ENCODE peak calls at places on chromosomes 16 and 17, in six cellular contexts. One of them, this sample, is unnamed.

GRCh38 chr16:11510178-11510973 is 76.3 kb downstream of the LITAF start:
- DNase-seq in cardiac muscle cell: no peak
- DNase-seq in RWPE1: no peak
- DNase-seq in caudate nucleus: no peak
- DNase-seq in stomach: no peak
- DNase-seq in sigmoid colon: no peak
- DNase-seq in this sample: no peak

GRCh38 chr16:47019563-47019962 is 46.1 kb upstream of the DNAJA2 start:
- DNase-seq in cardiac muscle cell: peak; percentile 21
- DNase-seq in RWPE1: peak; percentile 24
- DNase-seq in caudate nucleus: no peak
- DNase-seq in stomach: no peak
- DNase-seq in sigmoid colon: no peak
- DNase-seq in this sample: no peak

GRCh38 chr16:73122604-73123386 is 74.9 kb upstream of the ZFHX3 start:
- DNase-seq in cardiac muscle cell: peak; percentile 72
- DNase-seq in RWPE1: no peak
- DNase-seq in caudate nucleus: no peak
- DNase-seq in stomach: no peak
- DNase-seq in sigmoid colon: no peak
- DNase-seq in this sample: no peak

GRCh38 chr16:4496305-4496704 is 20.1 kb downstream of the HMOX2 start:
- DNase-seq in cardiac muscle cell: no peak
- DNase-seq in RWPE1: peak; percentile 26
- DNase-seq in caudate nucleus: no peak
- DNase-seq in stomach: no peak
- DNase-seq in sigmoid colon: no peak
- DNase-seq in this sample: peak; percentile 54

GRCh38 chr17:29645516-29646051 is 22.9 kb upstream of the CORO6 start:
- DNase-seq in cardiac muscle cell: peak; percentile 97
- DNase-seq in RWPE1: no peak
- DNase-seq in caudate nucleus: no peak
- DNase-seq in stomach: peak; percentile 42
- DNase-seq in sigmoid colon: peak; percentile 93
- DNase-seq in this sample: peak; percentile 88

GRCh38 chr17:65723356-65723928 is 162.0 kb upstream of the AXIN2 start:
- DNase-seq in cardiac muscle cell: peak; percentile 20
- DNase-seq in RWPE1: no peak
- DNase-seq in caudate nucleus: no peak
- DNase-seq in stomach: no peak
- DNase-seq in sigmoid colon: no peak
- DNase-seq in this sample: peak; percentile 58

GRCh38 chr17:1237471-1237870 is 32.8 kb upstream of the BHLHA9 start:
- DNase-seq in cardiac muscle cell: no peak
- DNase-seq in RWPE1: no peak
- DNase-seq in caudate nucleus: no peak
- DNase-seq in stomach: no peak
- DNase-seq in sigmoid colon: no peak
- DNase-seq in this sample: no peak

GRCh38 chr16:77469639-77470038 is 34.8 kb upstream of the ADAMTS18 start:
- DNase-seq in cardiac muscle cell: no peak
- DNase-seq in RWPE1: no peak
- DNase-seq in caudate nucleus: no peak
- DNase-seq in stomach: no peak
- DNase-seq in sigmoid colon: no peak
- DNase-seq in this sample: no peak

GRCh38 chr16:52731219-52731875 is 184.4 kb upstream of the TOX3 start:
- DNase-seq in cardiac muscle cell: no peak
- DNase-seq in RWPE1: no peak
- DNase-seq in caudate nucleus: no peak
- DNase-seq in stomach: no peak
- DNase-seq in sigmoid colon: no peak
- DNase-seq in this sample: no peak

GRCh38 chr17:64024781-64025731 is 4.6 kb upstream of the ICAM2 start:
- DNase-seq in cardiac muscle cell: no peak
- DNase-seq in RWPE1: no peak
- DNase-seq in caudate nucleus: no peak
- DNase-seq in stomach: no peak
- DNase-seq in sigmoid colon: peak; percentile 61
- DNase-seq in this sample: no peak

GRCh38 chr17:57553991-57554825 is 190.9 kb downstream of the CCDC182 start:
- DNase-seq in cardiac muscle cell: peak; percentile 78
- DNase-seq in RWPE1: no peak
- DNase-seq in caudate nucleus: no peak
- DNase-seq in stomach: no peak
- DNase-seq in sigmoid colon: no peak
- DNase-seq in this sample: peak; percentile 42

GRCh38 chr16:88971371-88972097 is 5.5 kb downstream of the CBFA2T3 start:
- DNase-seq in cardiac muscle cell: no peak
- DNase-seq in RWPE1: no peak
- DNase-seq in caudate nucleus: no peak
- DNase-seq in stomach: no peak
- DNase-seq in sigmoid colon: no peak
- DNase-seq in this sample: no peak

GRCh38 chr17:49784636-49785035 is 3.8 kb upstream of the KAT7 start:
- DNase-seq in cardiac muscle cell: no peak
- DNase-seq in RWPE1: no peak
- DNase-seq in caudate nucleus: no peak
- DNase-seq in stomach: no peak
- DNase-seq in sigmoid colon: no peak
- DNase-seq in this sample: no peak
- H3K27ac ChIP-seq in cardiac muscle cell: peak overlapping the region; percentile 24
- H3K27ac ChIP-seq in RWPE1: no peak overlapping the region
- H3K27ac ChIP-seq in caudate nucleus: no peak overlapping the region
- H3K27ac ChIP-seq in stomach: no peak overlapping the region
- H3K27ac ChIP-seq in sigmoid colon: peak overlapping the region; percentile 87
- H3K27ac ChIP-seq in this sample: no peak overlapping the region

GRCh38 chr17:40980594-40980993 is 3.5 kb downstream of the KRT40 start:
- DNase-seq in cardiac muscle cell: peak; percentile 11
- DNase-seq in RWPE1: no peak
- DNase-seq in caudate nucleus: no peak
- DNase-seq in stomach: no peak
- DNase-seq in sigmoid colon: no peak
- DNase-seq in this sample: peak; percentile 40

GRCh38 chr17:40978752-40979151 is 5.4 kb downstream of the KRT40 start:
- DNase-seq in cardiac muscle cell: no peak
- DNase-seq in RWPE1: no peak
- DNase-seq in caudate nucleus: no peak
- DNase-seq in stomach: no peak
- DNase-seq in sigmoid colon: no peak
- DNase-seq in this sample: no peak

GRCh38 chr17:40984226-40984625 is at the start of gene KRT40:
- DNase-seq in cardiac muscle cell: no peak
- DNase-seq in RWPE1: no peak
- DNase-seq in caudate nucleus: no peak
- DNase-seq in stomach: no peak
- DNase-seq in sigmoid colon: no peak
- DNase-seq in this sample: no peak

GRCh38 chr17:40980117-40980516 is 4.0 kb downstream of the KRT40 start:
- DNase-seq in cardiac muscle cell: no peak
- DNase-seq in RWPE1: no peak
- DNase-seq in caudate nucleus: no peak
- DNase-seq in stomach: no peak
- DNase-seq in sigmoid colon: no peak
- DNase-seq in this sample: no peak

DNA sequence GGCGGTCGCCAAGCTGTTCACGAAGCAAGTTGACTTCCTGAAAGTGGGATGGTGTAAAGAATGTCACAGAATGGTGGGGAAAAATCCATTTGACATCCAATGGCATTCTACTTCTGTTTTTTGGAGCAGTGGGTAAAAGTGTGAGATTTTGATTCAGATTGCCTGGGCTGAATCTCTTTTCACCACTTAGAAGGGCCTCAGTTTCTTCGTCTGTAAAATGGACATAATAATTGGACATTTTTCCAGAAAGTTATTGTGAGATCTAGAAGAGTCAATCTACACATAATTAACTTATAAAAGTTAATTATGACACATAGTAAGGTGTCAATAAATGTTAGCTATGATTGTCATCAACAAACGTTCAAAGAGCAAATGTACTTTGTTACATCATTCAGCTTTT is 3.0 kb downstream of the KRT40 start:
- DNase-seq in cardiac muscle cell: no peak
- DNase-seq in RWPE1: no peak
- DNase-seq in caudate nucleus: no peak
- DNase-seq in stomach: no peak
- DNase-seq in sigmoid colon: no peak
- DNase-seq in this sample: no peak
- H3K27ac ChIP-seq in cardiac muscle cell: peak overlapping the region; percentile 82
- H3K27ac ChIP-seq in RWPE1: no peak overlapping the region
- H3K27ac ChIP-seq in caudate nucleus: no peak overlapping the region
- H3K27ac ChIP-seq in stomach: no peak overlapping the region
- H3K27ac ChIP-seq in sigmoid colon: no peak overlapping the region
- H3K27ac ChIP-seq in this sample: no peak overlapping the region

DNA sequence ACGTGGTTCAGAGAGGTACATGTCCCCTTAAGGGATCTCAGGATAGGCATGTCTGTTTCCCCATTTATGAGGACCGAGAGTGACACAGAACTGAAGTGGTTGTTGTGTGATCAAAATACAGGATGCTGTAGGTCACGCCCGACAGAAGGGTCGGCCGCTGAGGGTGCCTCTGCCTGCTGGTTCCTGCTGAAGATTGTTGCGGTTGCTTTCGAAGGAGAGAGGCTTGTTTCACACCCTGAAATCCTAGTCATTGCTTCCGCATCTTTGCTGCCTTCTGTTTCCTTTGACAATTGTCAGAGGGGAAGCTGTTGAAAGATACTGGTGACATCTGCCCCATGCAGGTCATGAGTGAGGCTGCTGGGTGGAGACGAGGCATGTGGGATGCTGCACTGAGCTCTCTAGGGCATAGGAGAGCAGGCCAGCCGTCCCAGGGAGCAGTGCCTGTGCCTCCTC is 3.8 kb upstream of the NAT9 start:
- DNase-seq in cardiac muscle cell: no peak
- DNase-seq in RWPE1: no peak
- DNase-seq in caudate nucleus: peak; percentile 18
- DNase-seq in stomach: peak; percentile 35
- DNase-seq in sigmoid colon: peak; percentile 74
- DNase-seq in this sample: no peak
- H3K27ac ChIP-seq in cardiac muscle cell: no peak overlapping the region
- H3K27ac ChIP-seq in RWPE1: peak overlapping the region; percentile 18
- H3K27ac ChIP-seq in caudate nucleus: peak overlapping the region; percentile 28
- H3K27ac ChIP-seq in stomach: no peak overlapping the region
- H3K27ac ChIP-seq in sigmoid colon: no peak overlapping the region
- H3K27ac ChIP-seq in this sample: no peak overlapping the region

DNA sequence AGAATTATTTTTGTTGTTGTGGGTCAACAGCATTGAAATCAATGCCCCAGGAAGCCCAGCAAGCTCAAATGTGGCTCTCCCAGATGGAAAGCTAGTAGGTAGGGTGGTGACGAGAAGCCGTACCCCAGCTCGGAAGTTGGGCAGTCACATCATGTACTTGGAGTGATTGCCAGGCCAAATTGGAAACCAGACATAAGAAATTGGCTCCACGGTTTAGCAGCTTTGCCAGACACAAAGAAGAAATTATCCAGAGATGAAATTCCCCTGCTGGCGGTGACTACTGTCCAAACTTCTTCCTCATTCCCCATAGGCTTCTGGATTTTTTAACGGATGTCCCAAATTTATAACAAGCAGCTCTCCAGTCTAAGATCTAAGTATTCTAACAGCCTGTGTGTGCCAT is 95.9 kb downstream of the OR1D5 start:
- DNase-seq in cardiac muscle cell: no peak
- DNase-seq in RWPE1: no peak
- DNase-seq in caudate nucleus: no peak
- DNase-seq in stomach: no peak
- DNase-seq in sigmoid colon: peak; percentile 84
- DNase-seq in this sample: no peak
- H3K27ac ChIP-seq in cardiac muscle cell: no peak overlapping the region
- H3K27ac ChIP-seq in RWPE1: no peak overlapping the region
- H3K27ac ChIP-seq in caudate nucleus: no peak overlapping the region
- H3K27ac ChIP-seq in stomach: peak overlapping the region; percentile 77
- H3K27ac ChIP-seq in sigmoid colon: peak overlapping the region; percentile 83
- H3K27ac ChIP-seq in this sample: no peak overlapping the region

DNA sequence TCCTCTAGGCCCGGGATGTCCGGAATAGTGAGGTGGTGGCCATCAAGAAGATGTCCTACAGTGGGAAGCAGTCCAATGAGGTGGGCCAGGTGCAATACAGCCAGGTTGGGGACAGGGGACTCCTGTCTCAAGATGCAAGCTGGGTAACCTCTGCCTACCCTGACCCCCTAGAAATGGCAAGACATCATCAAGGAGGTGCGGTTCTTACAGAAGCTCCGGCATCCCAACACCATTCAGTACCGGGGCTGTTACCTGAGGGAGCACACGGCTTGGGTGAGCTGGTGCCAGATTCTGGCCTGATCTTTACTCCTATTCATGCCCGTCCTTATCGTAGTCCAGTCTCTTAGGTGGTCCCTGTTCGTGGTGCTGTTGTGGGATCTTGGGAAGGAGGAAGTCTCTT is 4.4 kb downstream of the TAOK2 start:
- DNase-seq in cardiac muscle cell: no peak
- DNase-seq in RWPE1: no peak
- DNase-seq in caudate nucleus: no peak
- DNase-seq in stomach: no peak
- DNase-seq in sigmoid colon: no peak
- DNase-seq in this sample: no peak
- H3K27ac ChIP-seq in cardiac muscle cell: no peak overlapping the region
- H3K27ac ChIP-seq in RWPE1: peak overlapping the region; percentile 2
- H3K27ac ChIP-seq in caudate nucleus: no peak overlapping the region
- H3K27ac ChIP-seq in stomach: no peak overlapping the region
- H3K27ac ChIP-seq in sigmoid colon: no peak overlapping the region
- H3K27ac ChIP-seq in this sample: no peak overlapping the region

GRCh38 chr16:718389-718788 is 2.6 kb upstream of the ANTKMT start:
- DNase-seq in cardiac muscle cell: no peak
- DNase-seq in RWPE1: no peak
- DNase-seq in caudate nucleus: no peak
- DNase-seq in stomach: no peak
- DNase-seq in sigmoid colon: no peak
- DNase-seq in this sample: no peak
- H3K27ac ChIP-seq in cardiac muscle cell: no peak overlapping the region
- H3K27ac ChIP-seq in RWPE1: peak overlapping the region; percentile 95
- H3K27ac ChIP-seq in caudate nucleus: peak overlapping the region; percentile 94
- H3K27ac ChIP-seq in stomach: no peak overlapping the region
- H3K27ac ChIP-seq in sigmoid colon: no peak overlapping the region
- H3K27ac ChIP-seq in this sample: no peak overlapping the region

DNA sequence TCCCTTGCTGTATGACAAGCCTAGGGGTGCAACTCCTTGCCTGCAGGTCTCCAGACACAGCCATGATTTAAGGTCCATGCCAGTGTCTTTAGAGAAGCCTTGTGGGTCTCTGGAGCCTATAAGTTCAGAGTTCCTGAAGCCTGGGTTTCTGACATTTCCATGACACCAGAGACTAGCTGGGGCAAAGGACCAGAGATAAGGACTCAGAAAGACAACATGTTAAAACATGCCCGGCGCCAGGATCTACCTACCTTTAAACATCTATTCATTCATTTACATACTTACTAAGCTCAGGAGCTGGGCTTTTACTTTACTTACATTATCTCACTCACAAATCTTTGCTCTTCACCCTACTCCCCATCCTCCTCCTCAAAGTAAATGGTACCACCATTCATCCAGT is 1.5 kb downstream of the MRPL27 start:
- DNase-seq in cardiac muscle cell: no peak
- DNase-seq in RWPE1: peak; percentile 53
- DNase-seq in caudate nucleus: no peak
- DNase-seq in stomach: no peak
- DNase-seq in sigmoid colon: no peak
- DNase-seq in this sample: no peak
- H3K27ac ChIP-seq in cardiac muscle cell: no peak overlapping the region
- H3K27ac ChIP-seq in RWPE1: peak overlapping the region; percentile 49
- H3K27ac ChIP-seq in caudate nucleus: no peak overlapping the region
- H3K27ac ChIP-seq in stomach: no peak overlapping the region
- H3K27ac ChIP-seq in sigmoid colon: no peak overlapping the region
- H3K27ac ChIP-seq in this sample: no peak overlapping the region

This sample was measured in astrocyte.